ENCODE peak calls at places on chromosome 21, in four cellular contexts. I, L, C and P are unnamed samples.

GRCh38 chr21:37460196-37460595 is 93.6 kb downstream of the DYRK1A start:
- DNase-seq in I (no peak), L (no peak), C (no peak), P (no peak)

GRCh38 chr21:33403128-33403785 is at the start of gene IFNGR2:
- DNase-seq in I (peak; percentile 33), L (peak; percentile 64), C (no peak), P (peak; percentile 43)

GRCh38 chr21:32391755-32392154 is 1.1 kb downstream of the URB1 start:
- DNase-seq in I (no peak), L (no peak), C (no peak), P (no peak)

GRCh38 chr21:32278068-32278467 is 781 bp downstream of the MIS18A start:
- DNase-seq in I (no peak), L (no peak), C (no peak), P (no peak)

GRCh38 chr21:41668051-41668541 is 98.8 kb downstream of the RIPK4 start:
- DNase-seq in I (no peak), L (no peak), C (no peak), P (no peak)

GRCh38 chr21:25350056-25350455 is 257.2 kb downstream of the MRPL39 start:
- DNase-seq in I (peak; percentile 22), L (no peak), C (no peak), P (peak; percentile 78)

GRCh38 chr21:46206163-46207005 is 22.1 kb upstream of the SPATC1L start:
- DNase-seq in I (no peak), L (no peak), C (no peak), P (no peak)

GRCh38 chr21:27647401-27647800 is 680.5 kb upstream of the ADAMTS5 start:
- DNase-seq in I (no peak), L (no peak), C (no peak), P (no peak)

GRCh38 chr21:42317341-42317741 is 2.1 kb upstream of the TFF3 start:
- DNase-seq in I (no peak), L (peak; percentile 27), C (no peak), P (no peak)

GRCh38 chr21:45830720-45831366 is 150.7 kb upstream of the COL6A1 start:
- DNase-seq in I (no peak), L (no peak), C (no peak), P (peak; percentile 6)

GRCh38 chr21:40115775-40116174 is 248.5 kb downstream of the PCP4 start:
- DNase-seq in I (no peak), L (no peak), C (no peak), P (no peak)

GRCh38 chr21:40117236-40117635 is 250.0 kb downstream of the PCP4 start:
- DNase-seq in I (no peak), L (no peak), C (no peak), P (no peak)

GRCh38 chr21:40118527-40118926 is 251.3 kb downstream of the PCP4 start:
- DNase-seq in I (no peak), L (no peak), C (no peak), P (no peak)

GRCh38 chr21:40120944-40121575 is 253.8 kb downstream of the PCP4 start:
- DNase-seq in I (peak; percentile 18), L (peak; percentile 58), C (no peak), P (no peak)
- TF ChIP-seq CTCF in I (peak; percentile 86), L (peak; percentile 99), C (peak; percentile 55), P (peak; percentile 86)

DNA sequence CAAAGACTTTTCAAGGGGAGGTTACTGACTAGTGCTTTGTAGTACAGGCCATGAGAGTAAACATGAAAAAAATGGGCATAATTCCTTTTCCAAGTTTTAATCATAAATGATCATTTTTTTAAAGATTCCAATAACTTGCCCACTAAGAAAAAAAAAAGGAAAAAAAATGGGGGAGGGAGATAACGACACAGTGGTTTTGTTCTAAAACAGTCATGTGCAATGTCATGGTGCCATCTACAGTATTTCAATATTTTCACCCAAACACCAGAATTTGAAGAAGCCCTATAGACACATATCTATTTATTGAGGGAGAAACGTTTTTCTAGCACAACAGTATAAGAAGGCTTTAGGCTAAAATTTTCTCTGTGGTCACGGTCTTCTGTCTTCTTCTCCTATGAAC is 250.2 kb downstream of the LTN1 start:
- DNase-seq in I (no peak), L (no peak), C (no peak), P (no peak)
- TF ChIP-seq CTCF in I (no peak), L (peak; percentile 19), C (no peak), P (no peak)

DNA sequence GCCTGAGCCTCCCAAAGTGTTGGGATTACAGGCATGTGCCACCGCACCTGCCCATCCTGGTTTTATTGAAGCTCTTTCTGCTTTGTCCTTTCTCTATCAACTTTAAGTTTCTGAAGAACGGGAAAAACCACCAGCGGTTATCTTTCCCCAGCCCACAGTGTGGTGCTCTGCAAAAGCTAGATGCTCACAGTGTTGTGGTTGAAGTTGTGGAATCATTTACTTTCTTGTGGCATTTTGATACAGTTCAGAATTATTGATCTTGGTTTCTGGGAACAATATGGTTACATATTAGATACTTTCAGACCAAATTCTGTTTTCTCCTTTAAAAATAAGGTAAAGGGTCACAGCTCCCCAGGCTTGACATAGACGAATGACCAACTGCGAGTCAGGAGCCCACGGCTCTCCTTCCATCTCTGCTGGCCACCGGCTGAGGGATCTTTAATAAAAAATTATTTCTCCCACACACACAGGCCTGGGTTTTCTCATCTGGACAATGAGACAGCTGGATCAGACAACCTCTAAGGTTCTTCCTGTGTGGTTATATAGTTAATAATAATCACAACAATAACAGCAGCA is 385.3 kb downstream of the SETD4 start:
- DNase-seq in I (peak; percentile 40), L (no peak), C (no peak), P (peak; percentile 27)
- TF ChIP-seq CTCF in I (peak; percentile 61), L (no peak), C (no peak), P (no peak)

DNA sequence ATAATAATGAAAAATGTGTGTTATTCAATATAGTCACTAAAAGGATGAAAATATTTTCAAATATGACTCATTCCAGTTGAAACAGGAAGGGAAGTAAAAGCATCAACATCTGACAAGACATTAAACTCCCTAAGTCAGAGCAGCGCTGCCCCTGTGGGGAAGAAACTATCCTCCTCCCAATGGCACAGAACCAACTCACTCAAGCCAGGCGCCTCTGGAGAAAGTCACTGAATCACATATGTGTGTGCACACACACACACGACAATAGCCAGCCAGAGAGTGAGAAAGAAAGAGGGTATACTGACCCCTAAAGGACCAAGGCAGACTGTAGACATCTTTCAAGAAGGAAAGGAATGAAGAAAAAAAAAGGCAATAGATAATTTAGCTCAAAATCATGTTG is 126.9 kb downstream of the SETD4 start:
- DNase-seq in I (peak; percentile 69), L (no peak), C (peak; percentile 60), P (peak; percentile 54)
- TF ChIP-seq CTCF in I (no peak), L (no peak), C (no peak), P (no peak)

DNA sequence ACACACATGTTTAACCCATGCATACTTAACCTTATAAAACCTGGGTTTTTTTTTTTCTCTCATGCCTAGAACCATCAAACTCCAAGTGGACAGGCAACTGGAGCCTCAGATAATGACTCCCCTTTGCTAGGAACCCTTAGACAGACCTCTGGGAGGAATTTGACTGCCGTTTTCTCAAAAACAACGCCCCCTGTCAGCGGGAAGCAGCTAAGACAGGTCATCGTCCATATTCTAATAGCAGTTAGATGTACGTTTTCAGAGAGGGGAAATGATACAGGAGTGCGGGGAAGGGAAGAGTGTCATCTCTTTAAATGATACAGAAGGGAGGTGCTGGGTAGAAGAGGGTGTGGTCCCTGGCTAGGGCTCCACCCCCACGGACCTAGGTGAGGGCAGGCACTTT is 34.7 kb downstream of the LRRC3 start:
- DNase-seq in I (no peak), L (no peak), C (no peak), P (no peak)
- TF ChIP-seq CTCF in I (no peak), L (peak; percentile 19), C (no peak), P (no peak)